ENCODE peak calls at places on chromosomes 13 and 19, in nine cellular contexts. R is fibroblast of the aortic adventitia, Z is HFF-Myc, C is astrocyte of the spinal cord, X is BE2C, W is retinal pigment epithelial cell, O is thyroid gland, Y is body of pancreas, L is ascending aorta. E is an unnamed sample.

GRCh38 chr19:43311706-43312105 is 41.8 kb upstream of the CD177 start:
- DNase-seq in R (peak), Z (no peak), C (no peak), X (no peak), W (no peak), O (no peak), Y (no peak), L (no peak), E (no peak)

GRCh38 chr19:50795665-50796073 is 5.5 kb downstream of the ACP4 start:
- DNase-seq in R (no peak), Z (no peak), C (no peak), X (no peak), W (no peak), O (no peak), Y (no peak), L (no peak), E (no peak)

GRCh38 chr19:55579766-55580621 is 654 bp downstream of the ZNF579 start:
- DNase-seq in R (peak), Z (no peak), C (peak), X (no peak), W (no peak), O (peak), Y (no peak), L (no peak), E (no peak)

GRCh38 chr13:65638572-65639168 is 1591.5 kb downstream of the PCDH9 start:
- DNase-seq in R (peak), Z (peak), C (peak), X (peak), W (no peak), O (no peak), Y (peak), L (no peak), E (peak)

GRCh38 chr19:55369651-55370304 is 485 bp downstream of the IL11 start:
- DNase-seq in R (peak), Z (no peak), C (peak), X (peak), W (no peak), O (no peak), Y (no peak), L (no peak), E (peak)

GRCh38 chr13:91774397-91774796 is 376.0 kb downstream of the GPC5 start:
- DNase-seq in R (no peak), Z (no peak), C (no peak), X (no peak), W (no peak), O (no peak), Y (no peak), L (no peak), E (no peak)

GRCh38 chr19:40607898-40608621 is 6.9 kb downstream of the LTBP4 start:
- DNase-seq in R (no peak), Z (no peak), C (no peak), X (no peak), W (no peak), O (no peak), Y (no peak), L (no peak), E (no peak)

GRCh38 chr19:47375694-47376588 is 26.8 kb downstream of the DHX34 start:
- DNase-seq in R (no peak), Z (no peak), C (no peak), X (no peak), W (no peak), O (no peak), Y (no peak), L (no peak), E (no peak)

GRCh38 chr13:95741584-95742563 is 64.9 kb downstream of the DNAJC3 start:
- DNase-seq in R (no peak), Z (no peak), C (no peak), X (no peak), W (no peak), O (no peak), Y (no peak), L (no peak), E (no peak)

GRCh38 chr13:25691654-25692053 is 319.9 kb downstream of the ATP8A2 start:
- DNase-seq in R (no peak), Z (no peak), C (no peak), X (no peak), W (no peak), O (no peak), Y (no peak), L (no peak), E (no peak)

GRCh38 chr19:7349231-7349591 is 474 bp downstream of the ARHGEF18 start:
- DNase-seq in R (no peak), Z (no peak), C (no peak), X (no peak), W (no peak), O (no peak), Y (no peak), L (no peak), E (no peak)

GRCh38 chr13:50140742-50141659 is 125.8 kb downstream of the KCNRG start:
- DNase-seq in R (no peak), Z (no peak), C (peak), X (no peak), W (no peak), O (no peak), Y (no peak), L (no peak), E (no peak)

GRCh38 chr13:50144473-50145160 is 129.4 kb downstream of the KCNRG start:
- DNase-seq in R (peak), Z (no peak), C (no peak), X (no peak), W (no peak), O (no peak), Y (no peak), L (no peak), E (no peak)

GRCh38 chr13:50136678-50137077 is 121.4 kb downstream of the KCNRG start:
- DNase-seq in R (no peak), Z (no peak), C (no peak), X (no peak), W (no peak), O (no peak), Y (no peak), L (no peak), E (no peak)

GRCh38 chr13:50140153-50140552 is 124.9 kb downstream of the KCNRG start:
- DNase-seq in R (no peak), Z (no peak), C (no peak), X (no peak), W (no peak), O (no peak), Y (no peak), L (no peak), E (no peak)

GRCh38 chr13:50141660-50142010 is 126.4 kb downstream of the KCNRG start:
- DNase-seq in R (no peak), Z (no peak), C (no peak), X (no peak), W (no peak), O (no peak), Y (no peak), L (no peak), E (no peak)
- H3K4me3 ChIP-seq in R (no peak), Z (no peak), C (no peak), X (no peak), W (no peak), O (no peak), Y (no peak), L (no peak), E (no peak)

GRCh38 chr13:111853146-111853545 is 213.8 kb upstream of the SOX1 start:
- DNase-seq in R (no peak), Z (no peak), C (no peak), X (no peak), W (no peak), O (no peak), Y (no peak), L (no peak), E (no peak)

GRCh38 chr13:111855016-111855590 is 211.8 kb upstream of the SOX1 start:
- DNase-seq in R (no peak), Z (no peak), C (no peak), X (no peak), W (no peak), O (no peak), Y (no peak), L (no peak), E (no peak)

GRCh38 chr13:111855786-111856185 is 211.2 kb upstream of the SOX1 start:
- DNase-seq in R (no peak), Z (no peak), C (no peak), X (no peak), W (no peak), O (no peak), Y (no peak), L (no peak), E (no peak)

GRCh38 chr13:111853766-111854165 is 213.2 kb upstream of the SOX1 start:
- DNase-seq in R (no peak), Z (no peak), C (no peak), X (no peak), W (no peak), O (peak), Y (no peak), L (no peak), E (no peak)

DNA sequence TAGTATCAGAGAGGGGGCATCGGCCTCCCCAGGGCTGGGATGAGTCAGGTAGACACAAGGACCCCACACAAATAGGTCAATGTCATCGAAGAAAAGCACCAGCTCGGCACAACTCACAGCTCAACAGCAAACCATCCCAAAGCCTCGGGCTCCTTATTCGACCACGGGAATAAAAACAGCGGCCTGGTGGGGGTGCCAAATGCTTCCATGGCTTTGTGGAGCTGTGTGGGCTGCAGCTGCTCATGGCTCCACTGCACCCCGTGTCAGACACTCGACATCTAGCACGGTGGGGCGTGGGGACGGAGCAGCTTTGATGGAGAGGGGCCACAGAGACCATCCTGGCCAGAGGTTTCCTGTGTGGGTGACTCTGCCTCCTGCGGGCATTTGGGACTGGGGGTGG is 212.5 kb upstream of the SOX1 start:
- DNase-seq in R (no peak), Z (no peak), C (no peak), X (no peak), W (no peak), O (no peak), Y (no peak), L (no peak), E (no peak)
- TF ChIP-seq CTCF in R (no peak), Z (no peak), C (no peak), X (no peak), W (no peak), O (no peak), Y (no peak), L (no peak), E (no peak)

GRCh38 chr19:34082289-34083077 is 89.8 kb upstream of the LSM14A start:
- DNase-seq in R (no peak), Z (no peak), C (no peak), X (no peak), W (no peak), O (no peak), Y (no peak), L (no peak), E (no peak)
- H3K4me3 ChIP-seq in R (no peak), Z (no peak), C (no peak), X (no peak), W (no peak), O (no peak), Y (no peak), L (no peak), E (no peak)

GRCh38 chr13:34161829-34162544 is 344.0 kb downstream of the RFC3 start:
- DNase-seq in R (peak), Z (peak), C (peak), X (no peak), W (peak), O (no peak), Y (no peak), L (no peak), E (peak)
- TF ChIP-seq CTCF in R (no peak), Z (no peak), C (no peak), X (no peak), W (no peak), O (no peak), Y (no peak), L (no peak), E (no peak)

GRCh38 chr19:45781282-45782161 is 768 bp downstream of the DMPK start:
- DNase-seq in R (no peak), Z (no peak), C (no peak), X (peak), W (no peak), O (peak), Y (peak), L (no peak), E (peak)

GRCh38 chr19:45784096-45784495 is 1.8 kb upstream of the DMPK start:
- DNase-seq in R (no peak), Z (no peak), C (no peak), X (no peak), W (no peak), O (no peak), Y (no peak), L (no peak), E (no peak)

GRCh38 chr19:45785097-45785496 is 2.8 kb upstream of the DMPK start:
- DNase-seq in R (no peak), Z (no peak), C (no peak), X (no peak), W (no peak), O (no peak), Y (no peak), L (no peak), E (no peak)

GRCh38 chr19:45782162-45782623 is at the start of gene DMPK:
- DNase-seq in R (peak), Z (no peak), C (no peak), X (no peak), W (no peak), O (no peak), Y (peak), L (no peak), E (peak)

DNA sequence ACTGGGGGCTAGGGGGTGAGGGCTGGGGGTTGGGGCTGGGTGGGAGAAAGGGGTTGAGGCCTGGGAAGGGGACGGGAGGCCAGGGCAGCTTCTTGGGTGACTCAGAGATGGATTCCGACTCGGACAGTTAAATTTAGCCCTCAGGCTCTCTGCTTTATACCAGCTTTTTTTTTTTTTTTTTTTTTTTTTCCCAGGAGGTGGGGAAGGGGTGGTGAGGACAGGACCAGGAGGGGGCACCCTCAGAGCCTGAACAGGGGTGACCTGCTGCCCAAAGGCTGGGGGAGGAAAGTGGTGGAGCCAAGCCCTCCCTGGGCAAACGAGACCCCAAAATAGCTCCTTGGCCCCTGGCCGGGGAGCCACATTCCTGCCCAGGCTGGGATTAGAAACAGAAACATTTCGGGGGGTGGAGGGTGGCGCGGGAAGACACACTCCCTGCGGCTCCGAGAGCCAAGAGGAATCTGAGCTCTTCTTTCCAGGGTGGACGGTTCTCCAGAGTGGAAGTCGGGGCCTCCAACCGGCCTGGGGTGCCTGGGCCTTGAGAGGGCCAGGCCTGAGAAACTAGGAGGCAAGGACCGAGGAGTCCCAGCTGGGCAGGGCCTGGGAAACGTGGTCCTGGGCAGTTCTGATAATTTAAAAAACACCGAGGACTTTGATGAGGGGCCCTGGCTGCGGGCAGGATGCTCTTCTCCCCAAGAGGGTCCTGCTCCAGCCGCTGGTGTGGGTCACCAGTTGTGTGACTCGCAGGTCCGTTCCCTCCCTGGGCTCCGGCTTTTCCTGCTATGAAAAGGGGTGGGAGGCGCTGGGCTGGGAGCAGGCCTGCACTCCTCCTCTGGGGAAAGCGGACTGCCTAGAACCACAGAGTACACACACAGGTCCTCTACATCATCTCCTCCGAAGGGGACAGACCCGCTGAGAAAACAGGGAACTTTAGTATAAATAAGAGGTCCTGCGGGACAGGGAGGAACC is 813 bp upstream of the DMPK start:
- DNase-seq in R (peak), Z (no peak), C (peak), X (no peak), W (no peak), O (no peak), Y (no peak), L (peak), E (no peak)
- H3K4me3 ChIP-seq in R (peak), Z (no peak), C (no peak), X (no peak), W (peak), O (no peak), Y (no peak), L (peak), E (no peak)

DNA sequence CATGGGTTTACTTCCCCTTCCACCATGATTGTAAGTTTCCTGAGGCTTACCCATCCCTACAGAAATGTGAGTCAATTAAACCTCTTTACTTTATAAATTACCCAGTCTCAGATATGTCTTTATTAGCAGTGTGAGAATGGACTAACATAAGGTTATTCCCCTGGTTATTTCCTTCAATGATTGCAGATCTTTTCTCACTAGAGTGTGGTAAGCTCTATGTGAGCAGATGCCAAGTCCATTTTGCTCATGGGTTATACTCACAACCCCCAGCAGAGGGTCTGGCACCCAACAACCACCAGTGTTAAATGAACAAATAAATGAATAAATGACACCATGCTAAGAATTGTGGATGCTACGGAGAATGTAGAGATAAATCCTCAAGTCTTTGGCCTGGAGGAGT is 472.8 kb downstream of the LIG4 start:
- DNase-seq in R (no peak), Z (no peak), C (no peak), X (no peak), W (no peak), O (no peak), Y (no peak), L (no peak), E (no peak)
- TF ChIP-seq CTCF in R (no peak), Z (no peak), C (no peak), X (peak), W (peak), O (no peak), Y (no peak), L (no peak), E (no peak)

DNA sequence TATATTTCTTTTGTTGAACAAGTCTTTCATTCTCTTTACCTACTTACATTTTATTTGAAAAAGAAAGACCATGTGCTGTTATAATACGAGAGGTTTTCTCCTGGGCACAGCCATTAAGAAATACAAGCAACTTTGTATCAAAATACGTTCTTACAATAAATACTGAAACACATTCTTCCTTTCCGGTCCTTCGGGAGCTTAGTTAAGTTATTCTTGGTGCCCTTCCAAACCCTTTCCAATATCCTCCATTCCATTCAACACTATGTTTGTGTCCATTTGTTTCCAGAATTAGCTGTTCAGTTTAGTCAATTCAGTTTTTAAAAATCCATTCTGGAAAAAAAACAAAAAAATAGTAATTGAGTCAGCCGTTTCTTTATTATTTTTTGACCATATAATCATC is 746.7 kb upstream of the SLC10A2 start:
- DNase-seq in R (no peak), Z (no peak), C (peak), X (no peak), W (no peak), O (no peak), Y (no peak), L (no peak), E (no peak)
- H3K4me3 ChIP-seq in R (no peak), Z (no peak), C (no peak), X (no peak), W (no peak), O (no peak), Y (no peak), L (no peak), E (no peak)

DNA sequence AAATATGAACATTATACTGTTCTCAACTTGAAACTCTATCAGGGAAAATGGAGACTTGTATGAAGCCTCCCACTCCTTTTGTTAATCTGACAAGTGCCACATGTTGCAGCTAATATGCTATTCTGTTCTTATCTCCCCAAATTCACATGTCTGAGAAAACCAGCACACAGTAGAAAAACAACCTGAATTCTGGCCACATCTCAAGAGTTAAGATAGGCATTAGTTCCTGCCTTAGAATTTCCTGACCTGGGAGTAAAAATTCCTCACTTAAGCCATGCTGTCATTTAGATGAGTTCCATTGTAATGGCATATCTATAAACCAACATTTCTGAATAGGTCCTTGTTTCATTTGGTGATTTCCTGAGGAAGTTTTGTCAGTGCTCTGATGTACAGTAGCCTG is 1098.5 kb downstream of the EFNB2 start:
- DNase-seq in R (peak), Z (no peak), C (no peak), X (no peak), W (no peak), O (no peak), Y (no peak), L (no peak), E (no peak)
- TF ChIP-seq CTCF in R (no peak), Z (no peak), C (no peak), X (no peak), W (no peak), O (no peak), Y (no peak), L (no peak), E (no peak)

GRCh38 chr13:67971291-67971690 is 741.2 kb upstream of the PCDH9 start:
- DNase-seq in R (no peak), Z (no peak), C (no peak), X (no peak), W (no peak), O (no peak), Y (no peak), L (no peak), E (no peak)

GRCh38 chr13:67966065-67966464 is 735.9 kb upstream of the PCDH9 start:
- DNase-seq in R (no peak), Z (no peak), C (no peak), X (no peak), W (no peak), O (no peak), Y (no peak), L (no peak), E (no peak)

GRCh38 chr13:67964091-67964490 is 734.0 kb upstream of the PCDH9 start:
- DNase-seq in R (no peak), Z (no peak), C (no peak), X (no peak), W (no peak), O (no peak), Y (no peak), L (no peak), E (no peak)

DNA sequence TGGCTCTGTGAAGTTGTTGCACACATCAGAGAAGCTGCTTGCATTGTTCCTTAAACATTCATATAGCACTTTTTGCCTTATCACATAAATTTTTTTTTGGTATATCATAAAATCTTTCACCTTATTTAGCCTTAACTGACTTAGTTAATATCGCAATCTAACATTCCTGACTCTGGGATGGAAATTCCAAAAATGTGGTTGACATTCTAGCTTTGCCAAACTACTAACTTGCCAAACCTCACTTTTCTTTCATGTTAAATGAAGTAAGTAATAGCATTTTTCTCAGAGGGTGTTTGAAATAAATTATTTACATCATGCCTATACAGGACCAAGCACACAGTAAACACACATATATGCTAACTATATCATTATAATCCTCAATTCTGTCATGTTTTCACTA is 736.9 kb upstream of the PCDH9 start:
- DNase-seq in R (no peak), Z (no peak), C (no peak), X (no peak), W (no peak), O (no peak), Y (no peak), L (no peak), E (no peak)
- H3K4me3 ChIP-seq in R (no peak), Z (no peak), C (no peak), X (no peak), W (no peak), O (no peak), Y (no peak), L (no peak), E (no peak)

E was measured in bronchial epithelial cell.